ENCODE peak calls at places on chromosomes 5 and 9, in seven cellular contexts. One of them, this sample, is unnamed.

GRCh38 chr5:2015961-2016360 is 133.2 kb upstream of the IRX4 start:
- DNase-seq in heart left ventricle: no peak
- DNase-seq in spleen: no peak
- DNase-seq in stomach: no peak
- DNase-seq in A549: no peak
- DNase-seq in upper lobe of left lung: no peak
- DNase-seq in uterus: no peak
- DNase-seq in this sample: no peak

GRCh38 chr9:69809304-69809863 is 11.2 kb upstream of the CFAP95 start:
- DNase-seq in upper lobe of left lung: no peak
- DNase-seq in stomach: no peak
- DNase-seq in uterus: no peak
- DNase-seq in heart left ventricle: no peak
- DNase-seq in A549: no peak
- DNase-seq in spleen: no peak
- DNase-seq in this sample: no peak

GRCh38 chr5:16082053-16082452 is 97.5 kb downstream of the MARCHF11 start:
- DNase-seq in upper lobe of left lung: no peak
- DNase-seq in stomach: no peak
- DNase-seq in heart left ventricle: no peak
- DNase-seq in A549: no peak
- DNase-seq in uterus: no peak
- DNase-seq in spleen: no peak
- DNase-seq in this sample: no peak

GRCh38 chr5:35285011-35285410 is 54.7 kb upstream of the PRLR start:
- DNase-seq in uterus: no peak
- DNase-seq in upper lobe of left lung: no peak
- DNase-seq in A549: no peak
- DNase-seq in spleen: no peak
- DNase-seq in stomach: no peak
- DNase-seq in heart left ventricle: no peak
- DNase-seq in this sample: no peak

GRCh38 chr5:2751592-2752021 is at the start of gene IRX2:
- DNase-seq in stomach: peak
- DNase-seq in heart left ventricle: peak
- DNase-seq in uterus: peak
- DNase-seq in spleen: no peak
- DNase-seq in upper lobe of left lung: peak
- DNase-seq in A549: peak
- DNase-seq in this sample: peak

GRCh38 chr9:37978983-37979382 is 75.1 kb upstream of the SLC25A51 start:
- DNase-seq in uterus: no peak
- DNase-seq in heart left ventricle: no peak
- DNase-seq in upper lobe of left lung: no peak
- DNase-seq in spleen: peak
- DNase-seq in A549: no peak
- DNase-seq in stomach: no peak
- DNase-seq in this sample: no peak

GRCh38 chr5:174313615-174314014 is 268.1 kb downstream of the NSG2 start:
- DNase-seq in stomach: no peak
- DNase-seq in spleen: peak
- DNase-seq in A549: no peak
- DNase-seq in heart left ventricle: no peak
- DNase-seq in upper lobe of left lung: peak
- DNase-seq in uterus: no peak
- DNase-seq in this sample: no peak

GRCh38 chr5:158471179-158471924 is 612.4 kb upstream of the CLINT1 start:
- DNase-seq in heart left ventricle: no peak
- DNase-seq in upper lobe of left lung: no peak
- DNase-seq in A549: no peak
- DNase-seq in spleen: no peak
- DNase-seq in stomach: no peak
- DNase-seq in uterus: no peak
- DNase-seq in this sample: peak

GRCh38 chr9:108272350-108272899 is 583.4 kb downstream of the ACTL7B start:
- DNase-seq in stomach: peak
- DNase-seq in spleen: no peak
- DNase-seq in upper lobe of left lung: no peak
- DNase-seq in uterus: peak
- DNase-seq in A549: peak
- DNase-seq in heart left ventricle: peak
- DNase-seq in this sample: peak

GRCh38 chr9:119164716-119165115 is 204.5 kb downstream of the BRINP1 start:
- DNase-seq in spleen: no peak
- DNase-seq in A549: no peak
- DNase-seq in heart left ventricle: no peak
- DNase-seq in uterus: no peak
- DNase-seq in stomach: no peak
- DNase-seq in upper lobe of left lung: no peak
- DNase-seq in this sample: no peak

GRCh38 chr9:137427454-137428310 is 4.5 kb downstream of the NOXA1 start:
- DNase-seq in A549: no peak
- DNase-seq in spleen: peak
- DNase-seq in heart left ventricle: no peak
- DNase-seq in upper lobe of left lung: peak
- DNase-seq in stomach: no peak
- DNase-seq in uterus: no peak
- DNase-seq in this sample: peak

GRCh38 chr5:139684881-139685749 is 37.0 kb downstream of the CXXC5 start:
- DNase-seq in A549: no peak
- DNase-seq in upper lobe of left lung: peak
- DNase-seq in stomach: peak
- DNase-seq in uterus: no peak
- DNase-seq in spleen: no peak
- DNase-seq in heart left ventricle: peak
- DNase-seq in this sample: peak

GRCh38 chr9:15078345-15078744 is 168.1 kb upstream of the FREM1 start:
- DNase-seq in stomach: no peak
- DNase-seq in A549: no peak
- DNase-seq in upper lobe of left lung: no peak
- DNase-seq in uterus: no peak
- DNase-seq in heart left ventricle: no peak
- DNase-seq in spleen: no peak
- DNase-seq in this sample: no peak

GRCh38 chr5:84585218-84585617 is 200.5 kb upstream of the EDIL3 start:
- DNase-seq in uterus: no peak
- DNase-seq in stomach: no peak
- DNase-seq in upper lobe of left lung: no peak
- DNase-seq in A549: no peak
- DNase-seq in heart left ventricle: no peak
- DNase-seq in spleen: no peak
- DNase-seq in this sample: no peak

GRCh38 chr9:127311239-127311741 is 46.7 kb downstream of the GARNL3 start:
- DNase-seq in uterus: no peak
- DNase-seq in stomach: peak
- DNase-seq in spleen: no peak
- DNase-seq in upper lobe of left lung: no peak
- DNase-seq in heart left ventricle: peak
- DNase-seq in A549: peak
- DNase-seq in this sample: peak

GRCh38 chr5:27472000-27472763 is 433.8 kb upstream of the CDH9 start:
- DNase-seq in spleen: no peak
- DNase-seq in uterus: no peak
- DNase-seq in heart left ventricle: no peak
- DNase-seq in upper lobe of left lung: no peak
- DNase-seq in A549: peak
- DNase-seq in stomach: no peak
- DNase-seq in this sample: peak

GRCh38 chr9:80951675-80952074 is 737.7 kb downstream of the TLE1 start:
- DNase-seq in uterus: peak
- DNase-seq in spleen: no peak
- DNase-seq in upper lobe of left lung: no peak
- DNase-seq in stomach: no peak
- DNase-seq in heart left ventricle: no peak
- DNase-seq in A549: no peak
- DNase-seq in this sample: no peak

GRCh38 chr5:58439094-58439644 is 20.7 kb downstream of the PLK2 start:
- DNase-seq in uterus: no peak
- DNase-seq in spleen: no peak
- DNase-seq in upper lobe of left lung: no peak
- DNase-seq in stomach: no peak
- DNase-seq in A549: no peak
- DNase-seq in heart left ventricle: no peak
- DNase-seq in this sample: peak

GRCh38 chr9:114849450-114849849 is 43.6 kb upstream of the TNFSF15 start:
- DNase-seq in spleen: no peak
- DNase-seq in A549: no peak
- DNase-seq in upper lobe of left lung: no peak
- DNase-seq in uterus: no peak
- DNase-seq in heart left ventricle: no peak
- DNase-seq in stomach: no peak
- DNase-seq in this sample: no peak

GRCh38 chr5:179699640-179700298 is 1.0 kb downstream of the CANX start:
- DNase-seq in stomach: no peak
- DNase-seq in A549: peak
- DNase-seq in spleen: no peak
- DNase-seq in upper lobe of left lung: no peak
- DNase-seq in heart left ventricle: no peak
- DNase-seq in uterus: no peak
- DNase-seq in this sample: peak

GRCh38 chr5:32520326-32520725 is 65.0 kb upstream of the SUB1 start:
- DNase-seq in spleen: no peak
- DNase-seq in A549: no peak
- DNase-seq in heart left ventricle: no peak
- DNase-seq in uterus: no peak
- DNase-seq in stomach: no peak
- DNase-seq in upper lobe of left lung: no peak
- DNase-seq in this sample: no peak

GRCh38 chr9:121023064-121023463 is 27.0 kb downstream of the C5 start:
- DNase-seq in stomach: no peak
- DNase-seq in heart left ventricle: no peak
- DNase-seq in A549: peak
- DNase-seq in uterus: no peak
- DNase-seq in spleen: no peak
- DNase-seq in upper lobe of left lung: no peak
- DNase-seq in this sample: no peak

GRCh38 chr9:76200315-76200714 is 193.9 kb downstream of the RFK start:
- DNase-seq in heart left ventricle: no peak
- DNase-seq in stomach: no peak
- DNase-seq in spleen: no peak
- DNase-seq in uterus: no peak
- DNase-seq in upper lobe of left lung: no peak
- DNase-seq in A549: no peak
- DNase-seq in this sample: no peak

GRCh38 chr9:35756275-35756742 is 2.2 kb upstream of the MSMP start:
- DNase-seq in A549: no peak
- DNase-seq in heart left ventricle: peak
- DNase-seq in spleen: peak
- DNase-seq in uterus: peak
- DNase-seq in upper lobe of left lung: peak
- DNase-seq in stomach: peak
- DNase-seq in this sample: no peak

DNA sequence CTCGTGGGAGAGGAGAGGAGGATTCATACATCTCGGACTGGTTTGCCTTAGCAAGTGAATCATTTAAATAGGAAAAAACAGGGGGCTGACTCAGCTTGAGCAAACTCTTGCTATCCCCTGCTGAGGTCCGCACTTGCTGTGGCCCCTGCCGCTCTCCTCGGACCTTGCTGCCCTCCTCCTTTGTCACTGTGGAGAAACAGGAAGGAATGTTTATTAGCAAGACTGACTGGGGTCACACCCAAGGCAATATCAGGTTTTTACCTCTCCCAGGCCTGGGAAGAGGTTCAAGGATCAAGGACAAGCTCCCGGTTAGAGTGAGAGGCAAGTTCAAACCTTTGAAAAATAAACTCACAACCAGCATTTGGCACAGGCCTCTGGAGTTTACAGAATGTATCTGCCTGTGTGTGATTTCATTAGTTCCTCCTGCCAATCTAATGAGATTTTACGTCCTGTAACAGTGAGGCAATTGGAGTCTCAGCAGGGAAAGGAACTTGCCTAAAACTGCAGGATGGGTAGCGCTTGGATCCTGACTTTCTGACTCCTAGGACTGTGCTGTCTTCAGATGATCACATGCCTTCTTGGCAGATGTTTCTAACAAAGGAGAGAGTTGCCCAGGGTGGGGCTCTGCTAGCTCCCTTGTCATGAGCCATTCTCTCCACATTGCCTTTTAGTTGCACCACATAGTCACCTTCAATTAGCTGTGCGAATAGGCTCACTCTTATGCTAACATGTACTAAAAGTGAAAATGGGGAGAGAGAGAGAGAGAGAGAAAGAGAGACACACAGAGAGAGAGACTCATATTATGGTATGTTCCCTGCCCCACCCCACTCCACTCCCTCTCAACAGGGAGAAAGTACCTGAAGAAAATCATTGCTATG is 108.6 kb upstream of the CDKN2B start:
- DNase-seq in upper lobe of left lung: no peak
- DNase-seq in uterus: no peak
- DNase-seq in stomach: no peak
- DNase-seq in A549: no peak
- DNase-seq in heart left ventricle: no peak
- DNase-seq in spleen: no peak
- DNase-seq in this sample: no peak
- TF ChIP-seq POLR2A in upper lobe of left lung: no peak
- TF ChIP-seq POLR2A in uterus: no peak
- TF ChIP-seq POLR2A in stomach: no peak
- TF ChIP-seq POLR2A in A549: no peak
- TF ChIP-seq POLR2A in heart left ventricle: no peak
- TF ChIP-seq POLR2A in spleen: no peak
- TF ChIP-seq POLR2A in this sample: no peak

DNA sequence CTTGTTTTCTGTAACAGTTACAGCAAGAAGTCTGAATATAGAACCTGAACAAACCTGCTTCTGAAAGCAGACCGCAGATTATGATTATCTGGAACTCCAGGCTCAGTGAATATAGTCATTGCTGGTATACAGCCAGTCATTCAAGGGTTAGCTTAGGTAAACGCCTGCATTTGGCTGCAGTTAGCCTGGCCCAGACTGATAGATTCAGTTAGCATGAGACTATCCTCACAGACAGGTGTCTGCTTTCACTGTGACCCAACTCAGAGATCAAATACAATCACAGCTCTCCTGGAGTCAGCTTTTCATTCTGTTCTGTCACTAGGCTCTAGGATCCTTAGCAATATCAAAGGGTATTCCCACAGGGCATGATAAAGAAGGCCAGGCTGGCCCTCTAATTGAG is 138.6 kb upstream of the PLCXD3 start:
- DNase-seq in A549: no peak
- DNase-seq in stomach: no peak
- DNase-seq in upper lobe of left lung: no peak
- DNase-seq in heart left ventricle: no peak
- DNase-seq in spleen: no peak
- DNase-seq in uterus: no peak
- DNase-seq in this sample: no peak
- H3K4me3 ChIP-seq in A549: no peak
- H3K4me3 ChIP-seq in stomach: no peak
- H3K4me3 ChIP-seq in upper lobe of left lung: no peak
- H3K4me3 ChIP-seq in heart left ventricle: no peak
- H3K4me3 ChIP-seq in spleen: no peak
- H3K4me3 ChIP-seq in uterus: no peak
- H3K4me3 ChIP-seq in this sample: no peak

GRCh38 chr5:175479125-175479881 is 943 bp downstream of the SFXN1 start:
- DNase-seq in upper lobe of left lung: no peak
- DNase-seq in uterus: no peak
- DNase-seq in A549: no peak
- DNase-seq in stomach: no peak
- DNase-seq in heart left ventricle: no peak
- DNase-seq in spleen: no peak
- DNase-seq in this sample: peak
- TF ChIP-seq POLR2A in upper lobe of left lung: no peak
- TF ChIP-seq POLR2A in uterus: no peak
- TF ChIP-seq POLR2A in A549: no peak
- TF ChIP-seq POLR2A in stomach: no peak
- TF ChIP-seq POLR2A in heart left ventricle: no peak
- TF ChIP-seq POLR2A in spleen: no peak
- TF ChIP-seq POLR2A in this sample: no peak

GRCh38 chr9:16150938-16151650 is 598.3 kb downstream of the CCDC171 start:
- DNase-seq in A549: no peak
- DNase-seq in stomach: no peak
- DNase-seq in heart left ventricle: no peak
- DNase-seq in upper lobe of left lung: no peak
- DNase-seq in spleen: no peak
- DNase-seq in uterus: peak
- DNase-seq in this sample: no peak
- H3K4me3 ChIP-seq in A549: no peak
- H3K4me3 ChIP-seq in stomach: no peak
- H3K4me3 ChIP-seq in heart left ventricle: no peak
- H3K4me3 ChIP-seq in upper lobe of left lung: no peak
- H3K4me3 ChIP-seq in spleen: no peak
- H3K4me3 ChIP-seq in uterus: no peak
- H3K4me3 ChIP-seq in this sample: no peak